ENCODE peak calls at places on chromosomes 1 and 21, in four cellular contexts. F, M, T and P are unnamed samples.

GRCh38 chr1:65769621-65770020 is 23.1 kb upstream of the PDE4B start:
- DNase-seq in T (no peak), F (no peak), M (peak), P (no peak)

GRCh38 chr1:175221548-175222175 is 29.1 kb upstream of the KIAA0040 start:
- DNase-seq in T (no peak), M (no peak), F (no peak), P (peak)

GRCh38 chr1:201888282-201889033 is at the start of gene SHISA4:
- DNase-seq in M (peak), T (peak), F (peak), P (peak)

GRCh38 chr1:12456979-12457378 is 161.0 kb downstream of the DHRS3 start:
- DNase-seq in F (no peak), T (no peak), M (peak), P (no peak)

GRCh38 chr1:39892611-39893595 is 8.8 kb downstream of the MYCL start:
- DNase-seq in M (peak), T (no peak), F (no peak), P (peak)

GRCh38 chr1:94823116-94823515 is 3.0 kb downstream of the SLC44A3 start:
- DNase-seq in T (no peak), M (no peak), F (no peak), P (no peak)

GRCh38 chr1:241485554-241485992 is 34.0 kb downstream of the FH start:
- DNase-seq in F (no peak), T (peak), M (peak), P (peak)

GRCh38 chr21:39082656-39083376 is 100.4 kb downstream of the PSMG1 start:
- DNase-seq in T (no peak), F (no peak), M (no peak), P (peak)

GRCh38 chr21:32412162-32412997 is at the start of gene EVA1C:
- DNase-seq in M (no peak), T (no peak), F (peak), P (peak)

GRCh38 chr1:2232255-2232915 is 4.3 kb downstream of the SKI start:
- DNase-seq in T (no peak), F (no peak), M (peak), P (no peak)

GRCh38 chr1:180386740-180387367 is 115.5 kb downstream of the ACBD6 start:
- DNase-seq in F (no peak), T (peak), M (no peak), P (no peak)

GRCh38 chr1:2032737-2033136 is 13.6 kb downstream of the GABRD start:
- DNase-seq in T (no peak), M (no peak), F (no peak), P (no peak)

GRCh38 chr1:16076003-16076870 is 2.8 kb upstream of the FAM131C start:
- DNase-seq in M (peak), T (no peak), F (peak), P (no peak)

GRCh38 chr1:203519053-203519770 is 25.3 kb downstream of the OPTC start:
- DNase-seq in M (no peak), F (no peak), T (no peak), P (no peak)

GRCh38 chr1:178168535-178168934 is 74.6 kb downstream of the RASAL2 start:
- DNase-seq in F (no peak), M (peak), T (no peak), P (no peak)

GRCh38 chr1:89547563-89548485 is 23.2 kb downstream of the LRRC8B start:
- DNase-seq in F (no peak), M (peak), T (peak), P (no peak)

GRCh38 chr1:111593403-111594127 is 26.0 kb upstream of the RAP1A start:
- DNase-seq in F (no peak), M (no peak), T (no peak), P (no peak)

GRCh38 chr1:85865183-85865582 is 156.9 kb upstream of the ZNHIT6 start:
- DNase-seq in F (no peak), T (no peak), M (peak), P (no peak)

GRCh38 chr1:247840819-247841218 is 877 bp downstream of the OR11L1 start:
- DNase-seq in F (no peak), T (no peak), M (no peak), P (no peak)

GRCh38 chr1:223363856-223364684 is at the start of gene SUSD4:
- DNase-seq in M (no peak), T (peak), F (peak), P (peak)

GRCh38 chr1:115980156-115980555 is 3.8 kb downstream of the SLC22A15 start:
- DNase-seq in F (no peak), T (no peak), M (no peak), P (no peak)

GRCh38 chr1:118785246-118785645 is 202.9 kb downstream of the TBX15 start:
- DNase-seq in M (peak), F (no peak), T (no peak), P (peak)

GRCh38 chr1:151361883-151362282 is 10.6 kb downstream of the SELENBP1 start:
- DNase-seq in T (no peak), M (no peak), F (no peak), P (no peak)

GRCh38 chr1:176605151-176605550 is 142.2 kb downstream of the PAPPA2 start:
- DNase-seq in F (no peak), T (no peak), M (peak), P (no peak)

GRCh38 chr1:153608089-153608672 is 4.8 kb downstream of the S100A16 start:
- DNase-seq in F (no peak), T (no peak), M (no peak), P (no peak)

GRCh38 chr1:184164529-184164928 is 113.0 kb downstream of the TSEN15 start:
- DNase-seq in M (peak), T (no peak), F (no peak), P (no peak)